ENCODE peak calls at places on chromosomes 6 and 20, in four cellular contexts. A, P, Z and L are unnamed samples.
A peak's percentile ranks its signal among the peaks of the same experiment; 100 is the strongest.

GRCh38 chr20:34999021-34999451 is 43.4 kb downstream of the MYH7B start:
- DNase-seq in A (no peak), P (no peak), Z (no peak), L (no peak)

GRCh38 chr20:52484438-52484837 is 292.9 kb upstream of the ZFP64 start:
- DNase-seq in A (no peak), P (no peak), Z (no peak), L (no peak)

GRCh38 chr20:48605364-48606116 is 222.3 kb downstream of the PREX1 start:
- DNase-seq in A (no peak), P (no peak), Z (no peak), L (no peak)

GRCh38 chr20:63000958-63001357 is 5.8 kb downstream of the BHLHE23 start:
- DNase-seq in A (no peak), P (no peak), Z (no peak), L (no peak)

GRCh38 chr6:37653933-37654565 is 43.6 kb downstream of the MDGA1 start:
- DNase-seq in A (peak; percentile 47), P (no peak), Z (no peak), L (no peak)

GRCh38 chr20:7980332-7981046 is 39.1 kb downstream of the TMX4 start:
- DNase-seq in A (peak; percentile 58), P (no peak), Z (no peak), L (no peak)

GRCh38 chr20:9985281-9985680 is 49.5 kb upstream of the ANKEF1 start:
- DNase-seq in A (no peak), P (no peak), Z (no peak), L (no peak)

GRCh38 chr6:133218831-133219230 is 22.3 kb upstream of the EYA4 start:
- DNase-seq in A (no peak), P (no peak), Z (no peak), L (no peak)

GRCh38 chr20:62561948-62562347 is 80.4 kb upstream of the SLCO4A1 start:
- DNase-seq in A (no peak), P (no peak), Z (no peak), L (no peak)

GRCh38 chr6:90575267-90575666 is 11.6 kb downstream of the MAP3K7 start:
- DNase-seq in A (no peak), P (no peak), Z (no peak), L (no peak)

GRCh38 chr6:90583783-90584481 is 2.9 kb downstream of the MAP3K7 start:
- DNase-seq in A (no peak), P (no peak), Z (no peak), L (no peak)

GRCh38 chr6:90583179-90583578 is 3.7 kb downstream of the MAP3K7 start:
- DNase-seq in A (no peak), P (no peak), Z (no peak), L (no peak)

GRCh38 chr6:90574610-90575009 is 12.3 kb downstream of the MAP3K7 start:
- DNase-seq in A (peak; percentile 9), P (no peak), Z (no peak), L (no peak)

GRCh38 chr6:90578894-90579549 is 7.8 kb downstream of the MAP3K7 start:
- DNase-seq in A (no peak), P (no peak), Z (no peak), L (no peak)
- H3K4me1 ChIP-seq in A (no peaks in the 10 kb centered on the region), P (peaks cover 7% of the 10 kb centered on the region), Z (peaks cover 2% of the 10 kb centered on the region), L (peaks cover 70% of the 10 kb centered on the region)

GRCh38 chr6:151409679-151410078 is 18.3 kb upstream of the ZBTB2 start:
- DNase-seq in A (no peak), P (no peak), Z (no peak), L (no peak)
- H3K36me3 ChIP-seq in A (peaks cover 16% of the 10 kb centered on the region), P (peaks cover 7% of the 10 kb centered on the region), Z (peaks cover 6% of the 10 kb centered on the region), L (peaks cover 39% of the 10 kb centered on the region)

GRCh38 chr6:137387365-137387764 is 106.8 kb downstream of the OLIG3 start:
- DNase-seq in A (no peak), P (no peak), Z (no peak), L (no peak)
- H3K4me1 ChIP-seq in A (no peaks in the 10 kb centered on the region), P (peaks cover 57% of the 10 kb centered on the region), Z (no peaks in the 10 kb centered on the region), L (no peaks in the 10 kb centered on the region)

GRCh38 chr6:125804264-125804663 is 13.5 kb downstream of the NCOA7 start:
- DNase-seq in A (no peak), P (peak; percentile 32), Z (no peak), L (no peak)
- H3K36me3 ChIP-seq in A (peaks cover 4% of the 10 kb centered on the region), P (no peaks in the 10 kb centered on the region), Z (no peaks in the 10 kb centered on the region), L (peaks cover 1% of the 10 kb centered on the region)

DNA sequence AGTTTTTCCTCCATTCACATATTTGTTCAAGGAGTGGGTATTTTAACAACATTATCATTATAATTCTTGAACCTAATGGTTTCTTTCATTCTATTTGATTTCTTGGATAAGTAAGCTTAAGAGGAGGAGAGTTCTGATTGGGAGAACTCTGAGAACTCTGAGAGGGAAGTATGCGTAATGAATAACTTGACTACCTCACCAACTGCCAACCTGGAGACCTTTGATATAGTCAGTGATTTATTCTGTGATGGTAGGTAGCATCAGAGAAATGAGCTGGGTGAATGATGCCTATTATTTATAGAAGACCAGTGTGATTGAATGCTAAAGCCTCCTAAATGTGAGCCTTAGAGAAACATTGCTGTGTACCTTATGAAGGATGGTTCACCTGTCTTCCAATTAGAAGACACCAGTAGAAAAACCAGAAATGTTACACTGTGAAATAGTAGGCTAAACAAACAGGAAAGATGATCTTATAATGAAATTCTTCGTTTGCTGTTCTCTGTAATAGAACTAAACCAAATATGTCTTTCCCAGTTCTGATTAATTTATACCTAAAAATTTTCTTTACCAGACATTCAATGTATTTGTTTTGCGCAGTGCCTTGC is 114.9 kb downstream of the RTN4IP1 start:
- DNase-seq in A (no peak), P (no peak), Z (no peak), L (no peak)
- H3K4me1 ChIP-seq in A (peaks cover 33% of the 10 kb centered on the region), P (peaks cover 52% of the 10 kb centered on the region), Z (peaks cover 1% of the 10 kb centered on the region), L (peaks cover 43% of the 10 kb centered on the region)

DNA sequence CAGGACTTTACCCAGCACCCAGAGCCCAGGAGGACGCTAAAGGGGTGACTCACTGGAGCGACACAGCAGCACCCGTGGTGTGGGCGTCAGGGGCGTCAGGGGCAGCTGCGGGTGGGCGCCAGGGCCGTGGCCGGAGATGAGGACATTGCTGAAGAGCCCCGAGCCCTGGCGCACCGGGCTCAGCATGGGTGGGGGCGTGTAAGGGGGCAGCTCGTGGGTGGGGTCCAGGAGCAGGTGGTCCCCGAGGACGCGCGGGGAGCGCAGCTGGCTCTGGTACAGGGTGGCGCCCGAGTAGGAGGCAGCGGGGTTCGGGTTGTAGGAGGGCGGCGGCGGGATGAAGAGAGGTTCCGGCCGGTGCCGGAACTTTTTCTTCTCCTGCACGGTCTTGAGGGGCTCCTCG is 41.6 kb upstream of the MRPS10 start:
- DNase-seq in A (no peak), P (no peak), Z (no peak), L (no peak)
- H3K36me3 ChIP-seq in A (no peaks in the 10 kb centered on the region), P (peaks cover 31% of the 10 kb centered on the region), Z (no peaks in the 10 kb centered on the region), L (peaks cover 20% of the 10 kb centered on the region)